ENCODE peak calls at places on chromosomes 12 and 14, in four cellular contexts. B, A, R and C are unnamed samples.

GRCh38 chr12:6375269-6376078 is at the start of gene SCNN1A:
- DNase-seq in R (no peak), A (peak), B (no peak), C (peak)

GRCh38 chr14:96164861-96165490 is 39.7 kb upstream of the BDKRB2 start:
- DNase-seq in A (peak), B (no peak), R (no peak), C (peak)

GRCh38 chr14:54686871-54687749 is 120.2 kb downstream of the SAMD4A start:
- DNase-seq in B (no peak), A (no peak), R (no peak), C (no peak)

GRCh38 chr12:119938049-119938667 is 50.9 kb upstream of the BICDL1 start:
- DNase-seq in B (peak), A (no peak), R (peak), C (no peak)

GRCh38 chr12:127810026-127810425 is 456.9 kb upstream of the TMEM132C start:
- DNase-seq in A (no peak), R (peak), B (no peak), C (no peak)

GRCh38 chr12:73361867-73362230 is 1089.7 kb downstream of the TRHDE start:
- DNase-seq in R (no peak), B (no peak), A (no peak), C (no peak)

GRCh38 chr14:68884031-68885030 is 91.5 kb upstream of the ZFP36L1 start:
- DNase-seq in B (no peak), A (peak), R (peak), C (no peak)

GRCh38 chr12:124884587-124885438 is 21.1 kb upstream of the SCARB1 start:
- DNase-seq in A (no peak), B (no peak), R (no peak), C (no peak)

GRCh38 chr12:92233346-92234015 is 87.8 kb upstream of the BTG1 start:
- DNase-seq in R (no peak), B (no peak), A (no peak), C (no peak)

GRCh38 chr12:107379852-107380567 is 286.7 kb upstream of the CRY1 start:
- DNase-seq in R (peak), A (no peak), B (no peak), C (no peak)

GRCh38 chr12:45235087-45236025 is 19.5 kb downstream of the ANO6 start:
- DNase-seq in B (no peak), A (peak), R (peak), C (no peak)

GRCh38 chr14:51357250-51357649 is 117.2 kb downstream of the TMX1 start:
- DNase-seq in A (no peak), R (no peak), B (no peak), C (no peak)

GRCh38 chr12:59632408-59632807 is 36.6 kb downstream of the SLC16A7 start:
- DNase-seq in A (no peak), B (no peak), R (no peak), C (no peak)

GRCh38 chr14:65948302-65948701 is 535.8 kb downstream of the FUT8 start:
- DNase-seq in R (no peak), A (no peak), B (no peak), C (no peak)

GRCh38 chr12:76402259-76402658 is 54.0 kb upstream of the BBS10 start:
- DNase-seq in R (no peak), B (no peak), A (no peak), C (no peak)

GRCh38 chr12:88753074-88753473 is 172.8 kb upstream of the KITLG start:
- DNase-seq in B (no peak), A (no peak), R (peak), C (no peak)

GRCh38 chr12:27387473-27387872 is 54.8 kb downstream of the BMAL2 start:
- DNase-seq in A (no peak), B (no peak), R (no peak), C (no peak)

GRCh38 chr12:15788266-15789214 is 648 bp downstream of the EPS8 start:
- DNase-seq in A (peak), B (no peak), R (peak), C (no peak)

GRCh38 chr14:105414456-105415371 is 4.9 kb upstream of the MTA1 start:
- DNase-seq in A (peak), R (peak), B (no peak), C (peak)

GRCh38 chr14:92584856-92585255 is 71.3 kb downstream of the RIN3 start:
- DNase-seq in R (no peak), A (peak), B (no peak), C (no peak)

GRCh38 chr14:26992403-26993115 is 394.7 kb upstream of the NOVA1 start:
- DNase-seq in B (no peak), R (no peak), A (no peak), C (no peak)

GRCh38 chr12:76020281-76020680 is 11.3 kb downstream of the PHLDA1 start:
- DNase-seq in A (no peak), R (peak), B (no peak), C (no peak)

GRCh38 chr14:94427016-94427613 is 25.5 kb downstream of the SERPINA11 start:
- DNase-seq in R (no peak), A (no peak), B (no peak), C (no peak)